ENCODE peak calls at places on chromosomes 6 and 20, in nine cellular contexts. One of them, this sample, is unnamed.

GRCh38 chr6:121732641-121733040 is 297.2 kb downstream of the GJA1 start:
- DNase-seq in heart left ventricle: no peak
- DNase-seq in neuronal stem cell: no peak
- DNase-seq in CD8-positive, alpha-beta T cell: no peak
- DNase-seq in A549: no peak
- DNase-seq in choroid plexus epithelial cell: peak
- DNase-seq in left ventricle myocardium inferior: no peak
- DNase-seq in mucosa of descending colon: no peak
- DNase-seq in lower leg skin: no peak
- DNase-seq in this sample: no peak

GRCh38 chr20:49501917-49502316 is 19.4 kb upstream of the KCNB1 start:
- DNase-seq in lower leg skin: no peak
- DNase-seq in heart left ventricle: no peak
- DNase-seq in choroid plexus epithelial cell: peak
- DNase-seq in A549: no peak
- DNase-seq in mucosa of descending colon: no peak
- DNase-seq in left ventricle myocardium inferior: no peak
- DNase-seq in neuronal stem cell: no peak
- DNase-seq in CD8-positive, alpha-beta T cell: no peak
- DNase-seq in this sample: no peak

GRCh38 chr20:1810926-1811620 is 84.1 kb upstream of the SIRPA start:
- DNase-seq in mucosa of descending colon: no peak
- DNase-seq in left ventricle myocardium inferior: peak
- DNase-seq in choroid plexus epithelial cell: peak
- DNase-seq in A549: no peak
- DNase-seq in lower leg skin: peak
- DNase-seq in CD8-positive, alpha-beta T cell: no peak
- DNase-seq in heart left ventricle: peak
- DNase-seq in neuronal stem cell: no peak
- DNase-seq in this sample: peak

GRCh38 chr6:12348530-12349511 is 58.7 kb downstream of the EDN1 start:
- DNase-seq in lower leg skin: no peak
- DNase-seq in A549: peak
- DNase-seq in choroid plexus epithelial cell: peak
- DNase-seq in heart left ventricle: no peak
- DNase-seq in CD8-positive, alpha-beta T cell: no peak
- DNase-seq in mucosa of descending colon: no peak
- DNase-seq in left ventricle myocardium inferior: no peak
- DNase-seq in neuronal stem cell: no peak
- DNase-seq in this sample: no peak

GRCh38 chr6:43510827-43511163 is 649 bp upstream of the LRRC73 start:
- DNase-seq in CD8-positive, alpha-beta T cell: no peak
- DNase-seq in left ventricle myocardium inferior: no peak
- DNase-seq in neuronal stem cell: no peak
- DNase-seq in choroid plexus epithelial cell: no peak
- DNase-seq in heart left ventricle: no peak
- DNase-seq in lower leg skin: no peak
- DNase-seq in mucosa of descending colon: peak
- DNase-seq in A549: no peak
- DNase-seq in this sample: no peak

GRCh38 chr6:37168809-37169457 is 1.0 kb upstream of the PIM1 start:
- DNase-seq in mucosa of descending colon: no peak
- DNase-seq in CD8-positive, alpha-beta T cell: no peak
- DNase-seq in A549: peak
- DNase-seq in lower leg skin: no peak
- DNase-seq in choroid plexus epithelial cell: peak
- DNase-seq in heart left ventricle: no peak
- DNase-seq in neuronal stem cell: no peak
- DNase-seq in left ventricle myocardium inferior: no peak
- DNase-seq in this sample: no peak

GRCh38 chr6:32837651-32838113 is 857 bp downstream of the TAP2 start:
- DNase-seq in A549: no peak
- DNase-seq in lower leg skin: no peak
- DNase-seq in choroid plexus epithelial cell: no peak
- DNase-seq in left ventricle myocardium inferior: no peak
- DNase-seq in heart left ventricle: no peak
- DNase-seq in mucosa of descending colon: no peak
- DNase-seq in CD8-positive, alpha-beta T cell: no peak
- DNase-seq in neuronal stem cell: no peak
- DNase-seq in this sample: no peak

GRCh38 chr6:21342496-21342895 is 251.1 kb upstream of the SOX4 start:
- DNase-seq in A549: no peak
- DNase-seq in mucosa of descending colon: no peak
- DNase-seq in choroid plexus epithelial cell: no peak
- DNase-seq in heart left ventricle: no peak
- DNase-seq in neuronal stem cell: no peak
- DNase-seq in CD8-positive, alpha-beta T cell: no peak
- DNase-seq in left ventricle myocardium inferior: no peak
- DNase-seq in lower leg skin: no peak
- DNase-seq in this sample: no peak

GRCh38 chr6:3337521-3338350 is 79.0 kb downstream of the PSMG4 start:
- DNase-seq in neuronal stem cell: no peak
- DNase-seq in left ventricle myocardium inferior: no peak
- DNase-seq in mucosa of descending colon: no peak
- DNase-seq in CD8-positive, alpha-beta T cell: no peak
- DNase-seq in lower leg skin: no peak
- DNase-seq in choroid plexus epithelial cell: peak
- DNase-seq in A549: peak
- DNase-seq in heart left ventricle: no peak
- DNase-seq in this sample: no peak

GRCh38 chr20:45890077-45890996 is 671 bp downstream of the NEURL2 start:
- DNase-seq in choroid plexus epithelial cell: peak
- DNase-seq in heart left ventricle: peak
- DNase-seq in neuronal stem cell: peak
- DNase-seq in lower leg skin: peak
- DNase-seq in CD8-positive, alpha-beta T cell: no peak
- DNase-seq in A549: peak
- DNase-seq in mucosa of descending colon: peak
- DNase-seq in left ventricle myocardium inferior: peak
- DNase-seq in this sample: peak

GRCh38 chr6:33863084-33863483 is 59.3 kb upstream of the MLN start:
- DNase-seq in A549: no peak
- DNase-seq in choroid plexus epithelial cell: no peak
- DNase-seq in heart left ventricle: no peak
- DNase-seq in mucosa of descending colon: no peak
- DNase-seq in left ventricle myocardium inferior: no peak
- DNase-seq in lower leg skin: no peak
- DNase-seq in neuronal stem cell: no peak
- DNase-seq in CD8-positive, alpha-beta T cell: no peak
- DNase-seq in this sample: no peak

GRCh38 chr20:17571153-17571527 is 1.3 kb downstream of the DSTN start:
- DNase-seq in mucosa of descending colon: no peak
- DNase-seq in heart left ventricle: no peak
- DNase-seq in choroid plexus epithelial cell: peak
- DNase-seq in neuronal stem cell: no peak
- DNase-seq in A549: no peak
- DNase-seq in lower leg skin: no peak
- DNase-seq in left ventricle myocardium inferior: no peak
- DNase-seq in CD8-positive, alpha-beta T cell: no peak
- DNase-seq in this sample: no peak

GRCh38 chr20:51378171-51378928 is 164.2 kb downstream of the NFATC2 start:
- DNase-seq in neuronal stem cell: no peak
- DNase-seq in lower leg skin: no peak
- DNase-seq in heart left ventricle: no peak
- DNase-seq in A549: no peak
- DNase-seq in mucosa of descending colon: no peak
- DNase-seq in CD8-positive, alpha-beta T cell: no peak
- DNase-seq in left ventricle myocardium inferior: no peak
- DNase-seq in choroid plexus epithelial cell: no peak
- DNase-seq in this sample: no peak

GRCh38 chr6:28758046-28758817 is 165.6 kb downstream of the TRIM27 start:
- DNase-seq in choroid plexus epithelial cell: peak
- DNase-seq in heart left ventricle: no peak
- DNase-seq in A549: peak
- DNase-seq in CD8-positive, alpha-beta T cell: no peak
- DNase-seq in mucosa of descending colon: no peak
- DNase-seq in left ventricle myocardium inferior: no peak
- DNase-seq in lower leg skin: no peak
- DNase-seq in neuronal stem cell: no peak
- DNase-seq in this sample: no peak

GRCh38 chr6:130734161-130734560 is 93.0 kb upstream of the SMLR1 start:
- DNase-seq in CD8-positive, alpha-beta T cell: no peak
- DNase-seq in mucosa of descending colon: no peak
- DNase-seq in choroid plexus epithelial cell: no peak
- DNase-seq in heart left ventricle: no peak
- DNase-seq in A549: no peak
- DNase-seq in neuronal stem cell: no peak
- DNase-seq in left ventricle myocardium inferior: no peak
- DNase-seq in lower leg skin: no peak
- DNase-seq in this sample: no peak

GRCh38 chr20:24337074-24337473 is 132.4 kb upstream of the SYNDIG1 start:
- DNase-seq in CD8-positive, alpha-beta T cell: no peak
- DNase-seq in A549: no peak
- DNase-seq in mucosa of descending colon: no peak
- DNase-seq in choroid plexus epithelial cell: peak
- DNase-seq in neuronal stem cell: no peak
- DNase-seq in heart left ventricle: no peak
- DNase-seq in left ventricle myocardium inferior: no peak
- DNase-seq in lower leg skin: no peak
- DNase-seq in this sample: no peak

GRCh38 chr6:26156105-26156849 is 69.0 kb downstream of the HFE start:
- DNase-seq in left ventricle myocardium inferior: peak
- DNase-seq in A549: peak
- DNase-seq in choroid plexus epithelial cell: peak
- DNase-seq in mucosa of descending colon: peak
- DNase-seq in heart left ventricle: peak
- DNase-seq in lower leg skin: peak
- DNase-seq in neuronal stem cell: peak
- DNase-seq in CD8-positive, alpha-beta T cell: peak
- DNase-seq in this sample: peak
- H3K4me3 ChIP-seq in left ventricle myocardium inferior: peak
- H3K4me3 ChIP-seq in A549: peak
- H3K4me3 ChIP-seq in choroid plexus epithelial cell: peak
- H3K4me3 ChIP-seq in mucosa of descending colon: peak
- H3K4me3 ChIP-seq in heart left ventricle: peak
- H3K4me3 ChIP-seq in lower leg skin: peak
- H3K4me3 ChIP-seq in neuronal stem cell: peak
- H3K4me3 ChIP-seq in CD8-positive, alpha-beta T cell: peak
- H3K4me3 ChIP-seq in this sample: peak

GRCh38 chr20:16265334-16265733 is 307.9 kb downstream of the KIF16B start:
- DNase-seq in choroid plexus epithelial cell: no peak
- DNase-seq in lower leg skin: peak
- DNase-seq in heart left ventricle: no peak
- DNase-seq in CD8-positive, alpha-beta T cell: no peak
- DNase-seq in neuronal stem cell: no peak
- DNase-seq in mucosa of descending colon: no peak
- DNase-seq in A549: no peak
- DNase-seq in left ventricle myocardium inferior: no peak
- DNase-seq in this sample: no peak

GRCh38 chr20:16263582-16263981 is 309.7 kb downstream of the KIF16B start:
- DNase-seq in A549: no peak
- DNase-seq in left ventricle myocardium inferior: no peak
- DNase-seq in lower leg skin: no peak
- DNase-seq in mucosa of descending colon: no peak
- DNase-seq in choroid plexus epithelial cell: no peak
- DNase-seq in neuronal stem cell: no peak
- DNase-seq in CD8-positive, alpha-beta T cell: no peak
- DNase-seq in heart left ventricle: no peak
- DNase-seq in this sample: no peak

GRCh38 chr20:16262594-16262993 is 310.7 kb downstream of the KIF16B start:
- DNase-seq in CD8-positive, alpha-beta T cell: no peak
- DNase-seq in A549: no peak
- DNase-seq in neuronal stem cell: no peak
- DNase-seq in mucosa of descending colon: no peak
- DNase-seq in left ventricle myocardium inferior: no peak
- DNase-seq in choroid plexus epithelial cell: peak
- DNase-seq in heart left ventricle: no peak
- DNase-seq in lower leg skin: peak
- DNase-seq in this sample: no peak

GRCh38 chr20:16271450-16271849 is 301.8 kb downstream of the KIF16B start:
- DNase-seq in choroid plexus epithelial cell: no peak
- DNase-seq in lower leg skin: no peak
- DNase-seq in mucosa of descending colon: no peak
- DNase-seq in left ventricle myocardium inferior: no peak
- DNase-seq in A549: no peak
- DNase-seq in heart left ventricle: no peak
- DNase-seq in neuronal stem cell: no peak
- DNase-seq in CD8-positive, alpha-beta T cell: no peak
- DNase-seq in this sample: no peak

GRCh38 chr20:16267526-16267925 is 305.7 kb downstream of the KIF16B start:
- DNase-seq in choroid plexus epithelial cell: no peak
- DNase-seq in CD8-positive, alpha-beta T cell: no peak
- DNase-seq in neuronal stem cell: no peak
- DNase-seq in A549: no peak
- DNase-seq in heart left ventricle: no peak
- DNase-seq in lower leg skin: peak
- DNase-seq in mucosa of descending colon: no peak
- DNase-seq in left ventricle myocardium inferior: no peak
- DNase-seq in this sample: no peak
- H3K4me3 ChIP-seq in choroid plexus epithelial cell: no peak
- H3K4me3 ChIP-seq in CD8-positive, alpha-beta T cell: no peak
- H3K4me3 ChIP-seq in neuronal stem cell: no peak
- H3K4me3 ChIP-seq in A549: no peak
- H3K4me3 ChIP-seq in heart left ventricle: no peak
- H3K4me3 ChIP-seq in lower leg skin: no peak
- H3K4me3 ChIP-seq in mucosa of descending colon: no peak
- H3K4me3 ChIP-seq in left ventricle myocardium inferior: no peak
- H3K4me3 ChIP-seq in this sample: no peak

GRCh38 chr6:4776967-4777925 is 1.0 kb downstream of the CDYL start:
- DNase-seq in heart left ventricle: peak
- DNase-seq in A549: no peak
- DNase-seq in left ventricle myocardium inferior: no peak
- DNase-seq in mucosa of descending colon: peak
- DNase-seq in lower leg skin: no peak
- DNase-seq in CD8-positive, alpha-beta T cell: no peak
- DNase-seq in choroid plexus epithelial cell: peak
- DNase-seq in neuronal stem cell: no peak
- DNase-seq in this sample: peak
- H3K4me3 ChIP-seq in heart left ventricle: peak
- H3K4me3 ChIP-seq in A549: peak
- H3K4me3 ChIP-seq in left ventricle myocardium inferior: peak
- H3K4me3 ChIP-seq in mucosa of descending colon: peak
- H3K4me3 ChIP-seq in lower leg skin: peak
- H3K4me3 ChIP-seq in CD8-positive, alpha-beta T cell: peak
- H3K4me3 ChIP-seq in choroid plexus epithelial cell: peak
- H3K4me3 ChIP-seq in neuronal stem cell: peak
- H3K4me3 ChIP-seq in this sample: peak

DNA sequence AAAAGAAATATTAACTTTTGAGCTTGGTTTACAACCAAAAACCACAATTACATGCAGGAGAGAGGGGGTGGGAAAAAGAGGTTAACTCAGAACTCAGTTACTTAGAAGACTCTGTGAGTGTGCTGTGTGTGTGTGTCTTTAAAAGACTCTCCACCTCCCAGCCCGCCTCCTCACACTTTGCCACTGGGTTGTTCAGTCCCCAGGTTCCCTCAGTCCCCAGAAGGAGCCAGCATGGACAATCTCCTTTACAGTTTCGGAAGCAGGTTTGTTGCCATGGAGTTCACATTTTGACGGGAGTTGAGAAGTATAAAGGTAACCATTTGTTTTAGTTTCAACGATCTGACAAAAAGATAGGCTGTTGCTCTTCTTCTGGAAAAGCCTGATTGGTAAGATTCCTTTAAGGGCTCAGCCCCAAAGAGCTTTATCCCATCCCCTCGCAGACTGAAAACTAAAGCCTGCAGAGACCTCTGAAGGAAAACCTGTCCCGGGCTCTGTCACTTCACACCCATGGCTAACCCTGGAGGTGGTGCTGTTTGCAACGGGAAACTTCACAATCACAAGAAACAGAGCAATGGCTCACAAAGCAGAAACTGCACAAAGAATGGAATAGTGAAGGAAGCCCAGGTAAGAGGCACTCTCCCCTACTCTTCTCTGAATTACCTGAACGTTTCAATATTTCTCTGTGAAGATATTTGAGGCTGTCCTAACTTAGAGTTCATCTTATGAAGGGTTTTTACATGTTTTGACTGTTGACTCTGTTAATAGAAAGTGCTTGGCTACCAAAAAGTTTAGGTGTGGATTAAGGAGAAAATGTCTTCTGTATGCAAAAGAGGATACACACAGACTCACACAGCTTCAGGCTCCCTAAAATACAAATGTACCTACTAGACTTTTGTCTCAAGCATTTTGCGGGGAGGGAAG is at the start of gene SPTLC3:
- DNase-seq in A549: no peak
- DNase-seq in heart left ventricle: no peak
- DNase-seq in lower leg skin: no peak
- DNase-seq in neuronal stem cell: no peak
- DNase-seq in CD8-positive, alpha-beta T cell: no peak
- DNase-seq in left ventricle myocardium inferior: no peak
- DNase-seq in mucosa of descending colon: no peak
- DNase-seq in choroid plexus epithelial cell: peak
- DNase-seq in this sample: peak
- H3K4me3 ChIP-seq in A549: no peak
- H3K4me3 ChIP-seq in heart left ventricle: peak
- H3K4me3 ChIP-seq in lower leg skin: peak
- H3K4me3 ChIP-seq in neuronal stem cell: peak
- H3K4me3 ChIP-seq in CD8-positive, alpha-beta T cell: peak
- H3K4me3 ChIP-seq in left ventricle myocardium inferior: peak
- H3K4me3 ChIP-seq in mucosa of descending colon: peak
- H3K4me3 ChIP-seq in choroid plexus epithelial cell: peak
- H3K4me3 ChIP-seq in this sample: peak

This sample was measured in tibial artery.